ENCODE peak calls at places on chromosomes 3 and 15, in nine cellular contexts. One of them, this sample, is unnamed.

GRCh38 chr15:81071705-81072104 is 62.4 kb upstream of the CFAP161 start:
- DNase-seq in T-helper 9 cell: no peak
- DNase-seq in naive thymus-derived CD8-positive, alpha-beta T cell: no peak
- DNase-seq in CD8-positive, alpha-beta T cell: no peak
- DNase-seq in body of pancreas: no peak
- DNase-seq in HS-27A: no peak
- DNase-seq in pancreas: no peak
- DNase-seq in T47D: no peak
- DNase-seq in tibial artery: no peak
- DNase-seq in this sample: no peak

GRCh38 chr3:13879946-13880810 is at the start of gene WNT7A:
- DNase-seq in T-helper 9 cell: peak
- DNase-seq in naive thymus-derived CD8-positive, alpha-beta T cell: peak
- DNase-seq in CD8-positive, alpha-beta T cell: peak
- DNase-seq in body of pancreas: no peak
- DNase-seq in HS-27A: no peak
- DNase-seq in pancreas: no peak
- DNase-seq in T47D: no peak
- DNase-seq in tibial artery: peak
- DNase-seq in this sample: peak

GRCh38 chr3:46749129-46749528 is 31.5 kb upstream of the PRSS50 start:
- DNase-seq in T-helper 9 cell: no peak
- DNase-seq in naive thymus-derived CD8-positive, alpha-beta T cell: no peak
- DNase-seq in CD8-positive, alpha-beta T cell: no peak
- DNase-seq in body of pancreas: no peak
- DNase-seq in HS-27A: no peak
- DNase-seq in pancreas: no peak
- DNase-seq in T47D: no peak
- DNase-seq in tibial artery: no peak
- DNase-seq in this sample: no peak

GRCh38 chr3:172305552-172305951 is 142.7 kb downstream of the GHSR start:
- DNase-seq in T-helper 9 cell: no peak
- DNase-seq in naive thymus-derived CD8-positive, alpha-beta T cell: no peak
- DNase-seq in CD8-positive, alpha-beta T cell: no peak
- DNase-seq in body of pancreas: peak
- DNase-seq in HS-27A: no peak
- DNase-seq in pancreas: no peak
- DNase-seq in T47D: no peak
- DNase-seq in tibial artery: no peak
- DNase-seq in this sample: no peak

GRCh38 chr3:188421151-188421821 is 267.3 kb downstream of the LPP start:
- DNase-seq in T-helper 9 cell: no peak
- DNase-seq in naive thymus-derived CD8-positive, alpha-beta T cell: no peak
- DNase-seq in CD8-positive, alpha-beta T cell: no peak
- DNase-seq in body of pancreas: no peak
- DNase-seq in HS-27A: peak
- DNase-seq in pancreas: no peak
- DNase-seq in T47D: no peak
- DNase-seq in tibial artery: no peak
- DNase-seq in this sample: no peak

GRCh38 chr3:132343018-132343612 is 25.9 kb downstream of the ACP3 start:
- DNase-seq in T-helper 9 cell: no peak
- DNase-seq in naive thymus-derived CD8-positive, alpha-beta T cell: no peak
- DNase-seq in CD8-positive, alpha-beta T cell: no peak
- DNase-seq in body of pancreas: peak
- DNase-seq in HS-27A: no peak
- DNase-seq in pancreas: peak
- DNase-seq in T47D: peak
- DNase-seq in tibial artery: peak
- DNase-seq in this sample: no peak

GRCh38 chr3:180040966-180041365 is 4.2 kb upstream of the PEX5L start:
- DNase-seq in T-helper 9 cell: no peak
- DNase-seq in naive thymus-derived CD8-positive, alpha-beta T cell: no peak
- DNase-seq in CD8-positive, alpha-beta T cell: no peak
- DNase-seq in body of pancreas: no peak
- DNase-seq in HS-27A: no peak
- DNase-seq in pancreas: no peak
- DNase-seq in T47D: no peak
- DNase-seq in tibial artery: no peak
- DNase-seq in this sample: no peak

GRCh38 chr3:46987485-46988401 is 8.3 kb downstream of the NBEAL2 start:
- DNase-seq in T-helper 9 cell: peak
- DNase-seq in naive thymus-derived CD8-positive, alpha-beta T cell: peak
- DNase-seq in CD8-positive, alpha-beta T cell: peak
- DNase-seq in body of pancreas: peak
- DNase-seq in HS-27A: no peak
- DNase-seq in pancreas: peak
- DNase-seq in T47D: peak
- DNase-seq in tibial artery: peak
- DNase-seq in this sample: peak

GRCh38 chr15:80934761-80935221 is 54.8 kb downstream of the MESD start:
- DNase-seq in T-helper 9 cell: no peak
- DNase-seq in naive thymus-derived CD8-positive, alpha-beta T cell: no peak
- DNase-seq in CD8-positive, alpha-beta T cell: no peak
- DNase-seq in body of pancreas: no peak
- DNase-seq in HS-27A: peak
- DNase-seq in pancreas: no peak
- DNase-seq in T47D: no peak
- DNase-seq in tibial artery: no peak
- DNase-seq in this sample: no peak

GRCh38 chr3:60025071-60026055 is 975.5 kb upstream of the CFAP20DC start:
- DNase-seq in T-helper 9 cell: no peak
- DNase-seq in naive thymus-derived CD8-positive, alpha-beta T cell: no peak
- DNase-seq in CD8-positive, alpha-beta T cell: no peak
- DNase-seq in body of pancreas: no peak
- DNase-seq in HS-27A: peak
- DNase-seq in pancreas: no peak
- DNase-seq in T47D: no peak
- DNase-seq in tibial artery: no peak
- DNase-seq in this sample: no peak

GRCh38 chr3:100536093-100536492 is 43.7 kb downstream of the TMEM45A start:
- DNase-seq in T-helper 9 cell: no peak
- DNase-seq in naive thymus-derived CD8-positive, alpha-beta T cell: no peak
- DNase-seq in CD8-positive, alpha-beta T cell: no peak
- DNase-seq in body of pancreas: no peak
- DNase-seq in HS-27A: no peak
- DNase-seq in pancreas: no peak
- DNase-seq in T47D: no peak
- DNase-seq in tibial artery: no peak
- DNase-seq in this sample: no peak

GRCh38 chr15:72722071-72722696 is 36.2 kb downstream of the BBS4 start:
- DNase-seq in T-helper 9 cell: peak
- DNase-seq in naive thymus-derived CD8-positive, alpha-beta T cell: peak
- DNase-seq in CD8-positive, alpha-beta T cell: peak
- DNase-seq in body of pancreas: peak
- DNase-seq in HS-27A: peak
- DNase-seq in pancreas: peak
- DNase-seq in T47D: peak
- DNase-seq in tibial artery: peak
- DNase-seq in this sample: peak

GRCh38 chr3:101829066-101829830 is 20.1 kb upstream of the NFKBIZ start:
- DNase-seq in T-helper 9 cell: peak
- DNase-seq in naive thymus-derived CD8-positive, alpha-beta T cell: peak
- DNase-seq in CD8-positive, alpha-beta T cell: no peak
- DNase-seq in body of pancreas: peak
- DNase-seq in HS-27A: no peak
- DNase-seq in pancreas: peak
- DNase-seq in T47D: no peak
- DNase-seq in tibial artery: peak
- DNase-seq in this sample: peak

GRCh38 chr3:12708584-12709192 is 44.8 kb upstream of the RAF1 start:
- DNase-seq in T-helper 9 cell: no peak
- DNase-seq in naive thymus-derived CD8-positive, alpha-beta T cell: no peak
- DNase-seq in CD8-positive, alpha-beta T cell: no peak
- DNase-seq in body of pancreas: peak
- DNase-seq in HS-27A: peak
- DNase-seq in pancreas: no peak
- DNase-seq in T47D: peak
- DNase-seq in tibial artery: peak
- DNase-seq in this sample: no peak

GRCh38 chr15:72205896-72206676 is 8.5 kb upstream of the GRAMD2A start:
- DNase-seq in T-helper 9 cell: no peak
- DNase-seq in naive thymus-derived CD8-positive, alpha-beta T cell: no peak
- DNase-seq in CD8-positive, alpha-beta T cell: no peak
- DNase-seq in body of pancreas: no peak
- DNase-seq in HS-27A: no peak
- DNase-seq in pancreas: no peak
- DNase-seq in T47D: peak
- DNase-seq in tibial artery: no peak
- DNase-seq in this sample: no peak

GRCh38 chr15:70512772-70513362 is 250.5 kb downstream of the UACA start:
- DNase-seq in T-helper 9 cell: peak
- DNase-seq in naive thymus-derived CD8-positive, alpha-beta T cell: peak
- DNase-seq in CD8-positive, alpha-beta T cell: peak
- DNase-seq in body of pancreas: peak
- DNase-seq in HS-27A: no peak
- DNase-seq in pancreas: no peak
- DNase-seq in T47D: peak
- DNase-seq in tibial artery: no peak
- DNase-seq in this sample: peak

GRCh38 chr3:13574083-13574797 is 25.3 kb downstream of the FBLN2 start:
- DNase-seq in T-helper 9 cell: no peak
- DNase-seq in naive thymus-derived CD8-positive, alpha-beta T cell: no peak
- DNase-seq in CD8-positive, alpha-beta T cell: no peak
- DNase-seq in body of pancreas: no peak
- DNase-seq in HS-27A: no peak
- DNase-seq in pancreas: no peak
- DNase-seq in T47D: no peak
- DNase-seq in tibial artery: no peak
- DNase-seq in this sample: no peak

GRCh38 chr3:112814256-112814655 is 32.4 kb downstream of the CD200R1L start:
- DNase-seq in T-helper 9 cell: no peak
- DNase-seq in naive thymus-derived CD8-positive, alpha-beta T cell: no peak
- DNase-seq in CD8-positive, alpha-beta T cell: no peak
- DNase-seq in body of pancreas: no peak
- DNase-seq in HS-27A: peak
- DNase-seq in pancreas: no peak
- DNase-seq in T47D: peak
- DNase-seq in tibial artery: no peak
- DNase-seq in this sample: no peak

GRCh38 chr3:122421101-122421500 is 5.2 kb upstream of the WDR5B start:
- DNase-seq in T-helper 9 cell: no peak
- DNase-seq in naive thymus-derived CD8-positive, alpha-beta T cell: no peak
- DNase-seq in CD8-positive, alpha-beta T cell: no peak
- DNase-seq in body of pancreas: no peak
- DNase-seq in HS-27A: no peak
- DNase-seq in pancreas: no peak
- DNase-seq in T47D: no peak
- DNase-seq in tibial artery: no peak
- DNase-seq in this sample: no peak

GRCh38 chr3:108972482-108972881 is 18.8 kb upstream of the GUCA1C start:
- DNase-seq in T-helper 9 cell: no peak
- DNase-seq in naive thymus-derived CD8-positive, alpha-beta T cell: no peak
- DNase-seq in CD8-positive, alpha-beta T cell: no peak
- DNase-seq in body of pancreas: peak
- DNase-seq in HS-27A: no peak
- DNase-seq in pancreas: peak
- DNase-seq in T47D: peak
- DNase-seq in tibial artery: no peak
- DNase-seq in this sample: no peak

GRCh38 chr15:43774062-43774461 is 2.7 kb downstream of the ELL3 start:
- DNase-seq in T-helper 9 cell: no peak
- DNase-seq in naive thymus-derived CD8-positive, alpha-beta T cell: no peak
- DNase-seq in CD8-positive, alpha-beta T cell: no peak
- DNase-seq in body of pancreas: no peak
- DNase-seq in HS-27A: no peak
- DNase-seq in pancreas: no peak
- DNase-seq in T47D: no peak
- DNase-seq in tibial artery: no peak
- DNase-seq in this sample: no peak

GRCh38 chr15:56095406-56095805 is 102.0 kb upstream of the NEDD4 start:
- DNase-seq in T-helper 9 cell: no peak
- DNase-seq in naive thymus-derived CD8-positive, alpha-beta T cell: no peak
- DNase-seq in CD8-positive, alpha-beta T cell: no peak
- DNase-seq in body of pancreas: no peak
- DNase-seq in HS-27A: no peak
- DNase-seq in pancreas: no peak
- DNase-seq in T47D: no peak
- DNase-seq in tibial artery: no peak
- DNase-seq in this sample: no peak

GRCh38 chr3:171230857-171231256 is 204.3 kb upstream of the SLC2A2 start:
- DNase-seq in T-helper 9 cell: no peak
- DNase-seq in naive thymus-derived CD8-positive, alpha-beta T cell: no peak
- DNase-seq in CD8-positive, alpha-beta T cell: no peak
- DNase-seq in body of pancreas: no peak
- DNase-seq in HS-27A: no peak
- DNase-seq in pancreas: no peak
- DNase-seq in T47D: peak
- DNase-seq in tibial artery: no peak
- DNase-seq in this sample: no peak

GRCh38 chr3:136075816-136076215 is 110.3 kb downstream of the PPP2R3A start:
- DNase-seq in T-helper 9 cell: no peak
- DNase-seq in naive thymus-derived CD8-positive, alpha-beta T cell: no peak
- DNase-seq in CD8-positive, alpha-beta T cell: no peak
- DNase-seq in body of pancreas: no peak
- DNase-seq in HS-27A: no peak
- DNase-seq in pancreas: no peak
- DNase-seq in T47D: no peak
- DNase-seq in tibial artery: no peak
- DNase-seq in this sample: no peak

GRCh38 chr3:9808345-9809037 is 1.6 kb upstream of the TTLL3 start:
- DNase-seq in T-helper 9 cell: peak
- DNase-seq in naive thymus-derived CD8-positive, alpha-beta T cell: peak
- DNase-seq in CD8-positive, alpha-beta T cell: peak
- DNase-seq in body of pancreas: no peak
- DNase-seq in HS-27A: no peak
- DNase-seq in pancreas: no peak
- DNase-seq in T47D: peak
- DNase-seq in tibial artery: no peak
- DNase-seq in this sample: peak

GRCh38 chr3:17258823-17259436 is 374.2 kb downstream of the PLCL2 start:
- DNase-seq in T-helper 9 cell: no peak
- DNase-seq in naive thymus-derived CD8-positive, alpha-beta T cell: no peak
- DNase-seq in CD8-positive, alpha-beta T cell: no peak
- DNase-seq in body of pancreas: peak
- DNase-seq in HS-27A: peak
- DNase-seq in pancreas: no peak
- DNase-seq in T47D: peak
- DNase-seq in tibial artery: no peak
- DNase-seq in this sample: no peak

GRCh38 chr3:86381247-86381646 is 609.7 kb downstream of the VGLL3 start:
- DNase-seq in T-helper 9 cell: no peak
- DNase-seq in naive thymus-derived CD8-positive, alpha-beta T cell: no peak
- DNase-seq in CD8-positive, alpha-beta T cell: no peak
- DNase-seq in body of pancreas: no peak
- DNase-seq in HS-27A: no peak
- DNase-seq in pancreas: no peak
- DNase-seq in T47D: no peak
- DNase-seq in tibial artery: no peak
- DNase-seq in this sample: no peak

GRCh38 chr15:32677238-32677750 is 35.8 kb downstream of the SCG5 start:
- DNase-seq in T-helper 9 cell: no peak
- DNase-seq in naive thymus-derived CD8-positive, alpha-beta T cell: no peak
- DNase-seq in CD8-positive, alpha-beta T cell: no peak
- DNase-seq in body of pancreas: no peak
- DNase-seq in HS-27A: no peak
- DNase-seq in pancreas: no peak
- DNase-seq in T47D: no peak
- DNase-seq in tibial artery: no peak
- DNase-seq in this sample: no peak

GRCh38 chr15:45179221-45179985 is 8.4 kb downstream of the SHF start:
- DNase-seq in T-helper 9 cell: peak
- DNase-seq in naive thymus-derived CD8-positive, alpha-beta T cell: no peak
- DNase-seq in CD8-positive, alpha-beta T cell: peak
- DNase-seq in body of pancreas: peak
- DNase-seq in HS-27A: no peak
- DNase-seq in pancreas: no peak
- DNase-seq in T47D: peak
- DNase-seq in tibial artery: no peak
- DNase-seq in this sample: no peak

GRCh38 chr3:178802993-178803693 is 266.9 kb downstream of the KCNMB2 start:
- DNase-seq in T-helper 9 cell: no peak
- DNase-seq in naive thymus-derived CD8-positive, alpha-beta T cell: no peak
- DNase-seq in CD8-positive, alpha-beta T cell: no peak
- DNase-seq in body of pancreas: no peak
- DNase-seq in HS-27A: no peak
- DNase-seq in pancreas: no peak
- DNase-seq in T47D: peak
- DNase-seq in tibial artery: no peak
- DNase-seq in this sample: no peak

GRCh38 chr15:88918738-88919137 is 5.6 kb upstream of the MFGE8 start:
- DNase-seq in T-helper 9 cell: no peak
- DNase-seq in naive thymus-derived CD8-positive, alpha-beta T cell: no peak
- DNase-seq in CD8-positive, alpha-beta T cell: no peak
- DNase-seq in body of pancreas: peak
- DNase-seq in HS-27A: peak
- DNase-seq in pancreas: no peak
- DNase-seq in T47D: peak
- DNase-seq in tibial artery: peak
- DNase-seq in this sample: no peak

This sample was measured in activated CD4-positive, CD25-positive, alpha-beta regulatory T cell treated with anti-CD3 and anti-CD28 coated beads, Interleukin-2, amount 50 U/mL, for 72 hours.